ENCODE peak calls at places on chromosomes 6 and 20, in nine cellular contexts. One of them, this sample, is unnamed.

GRCh38 chr6:10641494-10641893 is 52.9 kb downstream of the C6orf52 start:
- DNase-seq in heart right ventricle: no peak
- DNase-seq in heart left ventricle: no peak
- DNase-seq in neural progenitor cell: peak; percentile 67
- DNase-seq in astrocyte: no peak
- DNase-seq in endothelial cell: no peak
- DNase-seq in breast epithelium: no peak
- DNase-seq in left lung: no peak
- DNase-seq in tibial artery: no peak
- DNase-seq in this sample: no peak

GRCh38 chr6:24879351-24879750 is 56.4 kb downstream of the RIPOR2 start:
- DNase-seq in heart left ventricle: no peak
- DNase-seq in neural progenitor cell: no peak
- DNase-seq in heart right ventricle: no peak
- DNase-seq in left lung: no peak
- DNase-seq in astrocyte: no peak
- DNase-seq in breast epithelium: no peak
- DNase-seq in endothelial cell: no peak
- DNase-seq in tibial artery: no peak
- DNase-seq in this sample: no peak

GRCh38 chr6:45209762-45210161 is 118.4 kb upstream of the RUNX2 start:
- DNase-seq in breast epithelium: no peak
- DNase-seq in astrocyte: no peak
- DNase-seq in neural progenitor cell: no peak
- DNase-seq in tibial artery: no peak
- DNase-seq in heart left ventricle: no peak
- DNase-seq in left lung: no peak
- DNase-seq in heart right ventricle: no peak
- DNase-seq in endothelial cell: no peak
- DNase-seq in this sample: no peak

GRCh38 chr6:145070791-145071190 is 664.5 kb downstream of the EPM2A start:
- DNase-seq in neural progenitor cell: no peak
- DNase-seq in heart left ventricle: no peak
- DNase-seq in breast epithelium: no peak
- DNase-seq in heart right ventricle: no peak
- DNase-seq in endothelial cell: no peak
- DNase-seq in astrocyte: peak; percentile 60
- DNase-seq in tibial artery: no peak
- DNase-seq in left lung: no peak
- DNase-seq in this sample: no peak

GRCh38 chr6:68724054-68724453 is 89.0 kb downstream of the ADGRB3 start:
- DNase-seq in heart left ventricle: no peak
- DNase-seq in endothelial cell: no peak
- DNase-seq in heart right ventricle: no peak
- DNase-seq in left lung: no peak
- DNase-seq in astrocyte: no peak
- DNase-seq in neural progenitor cell: no peak
- DNase-seq in tibial artery: no peak
- DNase-seq in breast epithelium: no peak
- DNase-seq in this sample: no peak

GRCh38 chr6:1624848-1625341 is 15.2 kb downstream of the FOXC1 start:
- DNase-seq in astrocyte: peak; percentile 36
- DNase-seq in neural progenitor cell: peak; percentile 60
- DNase-seq in tibial artery: peak; percentile 81
- DNase-seq in left lung: peak; percentile 40
- DNase-seq in heart right ventricle: peak; percentile 39
- DNase-seq in endothelial cell: peak; percentile 46
- DNase-seq in heart left ventricle: no peak
- DNase-seq in breast epithelium: no peak
- DNase-seq in this sample: no peak

GRCh38 chr6:56244528-56245253 is 2.7 kb downstream of the COL21A1 start:
- DNase-seq in neural progenitor cell: no peak
- DNase-seq in heart right ventricle: no peak
- DNase-seq in endothelial cell: no peak
- DNase-seq in astrocyte: no peak
- DNase-seq in left lung: no peak
- DNase-seq in breast epithelium: no peak
- DNase-seq in tibial artery: no peak
- DNase-seq in heart left ventricle: no peak
- DNase-seq in this sample: no peak

GRCh38 chr20:17109307-17109706 is 117.5 kb upstream of the PCSK2 start:
- DNase-seq in heart left ventricle: no peak
- DNase-seq in breast epithelium: no peak
- DNase-seq in neural progenitor cell: no peak
- DNase-seq in tibial artery: no peak
- DNase-seq in heart right ventricle: no peak
- DNase-seq in left lung: no peak
- DNase-seq in astrocyte: no peak
- DNase-seq in endothelial cell: no peak
- DNase-seq in this sample: no peak

GRCh38 chr6:135519343-135519742 is 21.8 kb upstream of the AHI1 start:
- DNase-seq in heart right ventricle: no peak
- DNase-seq in neural progenitor cell: no peak
- DNase-seq in heart left ventricle: no peak
- DNase-seq in endothelial cell: no peak
- DNase-seq in tibial artery: no peak
- DNase-seq in breast epithelium: no peak
- DNase-seq in astrocyte: no peak
- DNase-seq in left lung: no peak
- DNase-seq in this sample: no peak

GRCh38 chr6:21348462-21349195 is 244.9 kb upstream of the SOX4 start:
- DNase-seq in heart right ventricle: peak; percentile 19
- DNase-seq in tibial artery: no peak
- DNase-seq in neural progenitor cell: peak; percentile 29
- DNase-seq in endothelial cell: peak; percentile 4
- DNase-seq in astrocyte: peak; percentile 74
- DNase-seq in breast epithelium: no peak
- DNase-seq in left lung: peak; percentile 57
- DNase-seq in heart left ventricle: peak; percentile 64
- DNase-seq in this sample: no peak

GRCh38 chr20:14723614-14724013 is 386.2 kb upstream of the FLRT3 start:
- DNase-seq in neural progenitor cell: no peak
- DNase-seq in left lung: no peak
- DNase-seq in astrocyte: no peak
- DNase-seq in tibial artery: no peak
- DNase-seq in heart left ventricle: no peak
- DNase-seq in breast epithelium: no peak
- DNase-seq in endothelial cell: no peak
- DNase-seq in heart right ventricle: no peak
- DNase-seq in this sample: no peak

GRCh38 chr6:92008757-92009502 is 1410.4 kb downstream of the EPHA7 start:
- DNase-seq in tibial artery: no peak
- DNase-seq in left lung: no peak
- DNase-seq in breast epithelium: no peak
- DNase-seq in heart right ventricle: no peak
- DNase-seq in heart left ventricle: no peak
- DNase-seq in neural progenitor cell: no peak
- DNase-seq in endothelial cell: no peak
- DNase-seq in astrocyte: no peak
- DNase-seq in this sample: no peak

GRCh38 chr6:146028250-146028789 is 542 bp upstream of the GRM1 start:
- DNase-seq in astrocyte: peak; percentile 25
- DNase-seq in endothelial cell: peak; percentile 91
- DNase-seq in neural progenitor cell: peak; percentile 89
- DNase-seq in heart right ventricle: peak; percentile 70
- DNase-seq in left lung: peak; percentile 52
- DNase-seq in heart left ventricle: peak; percentile 76
- DNase-seq in breast epithelium: no peak
- DNase-seq in tibial artery: peak; percentile 67
- DNase-seq in this sample: peak; percentile 47

GRCh38 chr6:142693446-142693845 is 251.5 kb downstream of the HIVEP2 start:
- DNase-seq in endothelial cell: no peak
- DNase-seq in astrocyte: peak; percentile 73
- DNase-seq in heart right ventricle: no peak
- DNase-seq in left lung: no peak
- DNase-seq in breast epithelium: no peak
- DNase-seq in neural progenitor cell: no peak
- DNase-seq in tibial artery: no peak
- DNase-seq in heart left ventricle: no peak
- DNase-seq in this sample: no peak

GRCh38 chr6:159815410-159815809 is 15.3 kb downstream of the PNLDC1 start:
- DNase-seq in neural progenitor cell: no peak
- DNase-seq in endothelial cell: no peak
- DNase-seq in left lung: no peak
- DNase-seq in breast epithelium: no peak
- DNase-seq in heart right ventricle: no peak
- DNase-seq in astrocyte: no peak
- DNase-seq in heart left ventricle: no peak
- DNase-seq in tibial artery: peak; percentile 28
- DNase-seq in this sample: no peak

GRCh38 chr6:40907198-40907701 is 131.8 kb downstream of the UNC5CL start:
- DNase-seq in heart right ventricle: peak; percentile 33
- DNase-seq in heart left ventricle: no peak
- DNase-seq in astrocyte: peak; percentile 43
- DNase-seq in tibial artery: no peak
- DNase-seq in left lung: no peak
- DNase-seq in endothelial cell: no peak
- DNase-seq in breast epithelium: peak; percentile 79
- DNase-seq in neural progenitor cell: no peak
- DNase-seq in this sample: no peak

GRCh38 chr6:113464959-113465358 is 392.2 kb upstream of the MARCKS start:
- DNase-seq in breast epithelium: no peak
- DNase-seq in heart left ventricle: no peak
- DNase-seq in left lung: no peak
- DNase-seq in neural progenitor cell: no peak
- DNase-seq in astrocyte: peak; percentile 65
- DNase-seq in heart right ventricle: no peak
- DNase-seq in tibial artery: no peak
- DNase-seq in endothelial cell: no peak
- DNase-seq in this sample: no peak

GRCh38 chr20:7695622-7696021 is 244.6 kb downstream of the HAO1 start:
- DNase-seq in heart right ventricle: no peak
- DNase-seq in tibial artery: no peak
- DNase-seq in endothelial cell: no peak
- DNase-seq in breast epithelium: no peak
- DNase-seq in left lung: no peak
- DNase-seq in heart left ventricle: no peak
- DNase-seq in astrocyte: peak; percentile 94
- DNase-seq in neural progenitor cell: no peak
- DNase-seq in this sample: no peak

GRCh38 chr6:166957087-166957804 is 896 bp upstream of the RNASET2 start:
- DNase-seq in endothelial cell: no peak
- DNase-seq in heart right ventricle: peak; percentile 67
- DNase-seq in tibial artery: peak; percentile 77
- DNase-seq in left lung: peak; percentile 70
- DNase-seq in breast epithelium: no peak
- DNase-seq in heart left ventricle: peak; percentile 82
- DNase-seq in astrocyte: no peak
- DNase-seq in neural progenitor cell: peak; percentile 68
- DNase-seq in this sample: peak; percentile 76

GRCh38 chr20:59010995-59011873 is 4.2 kb upstream of the CTSZ start:
- DNase-seq in left lung: no peak
- DNase-seq in tibial artery: peak; percentile 68
- DNase-seq in heart left ventricle: no peak
- DNase-seq in astrocyte: peak; percentile 91
- DNase-seq in endothelial cell: peak; percentile 79
- DNase-seq in neural progenitor cell: peak; percentile 15
- DNase-seq in breast epithelium: peak; percentile 91
- DNase-seq in heart right ventricle: no peak
- DNase-seq in this sample: peak; percentile 60

GRCh38 chr6:105164418-105164817 is 15.4 kb downstream of the POPDC3 start:
- DNase-seq in breast epithelium: no peak
- DNase-seq in endothelial cell: no peak
- DNase-seq in astrocyte: peak; percentile 27
- DNase-seq in neural progenitor cell: no peak
- DNase-seq in left lung: no peak
- DNase-seq in tibial artery: no peak
- DNase-seq in heart left ventricle: no peak
- DNase-seq in heart right ventricle: no peak
- DNase-seq in this sample: no peak

GRCh38 chr6:161044335-161044734 is 52.8 kb downstream of the MAP3K4 start:
- DNase-seq in tibial artery: no peak
- DNase-seq in heart right ventricle: no peak
- DNase-seq in heart left ventricle: no peak
- DNase-seq in astrocyte: no peak
- DNase-seq in endothelial cell: no peak
- DNase-seq in left lung: no peak
- DNase-seq in neural progenitor cell: no peak
- DNase-seq in breast epithelium: no peak
- DNase-seq in this sample: no peak

GRCh38 chr6:2841264-2842138 is at the start of gene SERPINB1:
- DNase-seq in heart right ventricle: peak; percentile 92
- DNase-seq in heart left ventricle: peak; percentile 95
- DNase-seq in tibial artery: peak; percentile 93
- DNase-seq in left lung: peak; percentile 95
- DNase-seq in breast epithelium: peak; percentile 78
- DNase-seq in endothelial cell: peak; percentile 74
- DNase-seq in astrocyte: peak; percentile 90
- DNase-seq in neural progenitor cell: peak; percentile 93
- DNase-seq in this sample: peak; percentile 95
- TF ChIP-seq CTCF in heart right ventricle: no peak
- TF ChIP-seq CTCF in heart left ventricle: no peak
- TF ChIP-seq CTCF in tibial artery: no peak
- TF ChIP-seq CTCF in left lung: no peak
- TF ChIP-seq CTCF in breast epithelium: no peak
- TF ChIP-seq CTCF in endothelial cell: no peak
- TF ChIP-seq CTCF in astrocyte: no peak
- TF ChIP-seq CTCF in neural progenitor cell: peak; percentile 32
- TF ChIP-seq CTCF in this sample: no peak

GRCh38 chr20:53677447-53678314 is 84.0 kb upstream of the ZNF217 start:
- DNase-seq in astrocyte: peak; percentile 49
- DNase-seq in left lung: no peak
- DNase-seq in breast epithelium: no peak
- DNase-seq in neural progenitor cell: peak; percentile 39
- DNase-seq in endothelial cell: peak; percentile 37
- DNase-seq in heart left ventricle: no peak
- DNase-seq in tibial artery: no peak
- DNase-seq in heart right ventricle: no peak
- DNase-seq in this sample: peak; percentile 56
- TF ChIP-seq CTCF in astrocyte: no peak
- TF ChIP-seq CTCF in left lung: no peak
- TF ChIP-seq CTCF in breast epithelium: no peak
- TF ChIP-seq CTCF in neural progenitor cell: no peak
- TF ChIP-seq CTCF in endothelial cell: no peak
- TF ChIP-seq CTCF in heart left ventricle: no peak
- TF ChIP-seq CTCF in tibial artery: no peak
- TF ChIP-seq CTCF in heart right ventricle: no peak
- TF ChIP-seq CTCF in this sample: no peak

GRCh38 chr20:62641749-62642665 is at the start of gene SLCO4A1:
- DNase-seq in breast epithelium: peak; percentile 40
- DNase-seq in astrocyte: peak; percentile 23
- DNase-seq in tibial artery: peak; percentile 85
- DNase-seq in neural progenitor cell: peak; percentile 76
- DNase-seq in heart right ventricle: peak; percentile 86
- DNase-seq in endothelial cell: peak; percentile 39
- DNase-seq in left lung: peak; percentile 77
- DNase-seq in heart left ventricle: peak; percentile 92
- DNase-seq in this sample: peak; percentile 90
- TF ChIP-seq CTCF in breast epithelium: no peak
- TF ChIP-seq CTCF in astrocyte: no peak
- TF ChIP-seq CTCF in tibial artery: no peak
- TF ChIP-seq CTCF in neural progenitor cell: no peak
- TF ChIP-seq CTCF in heart right ventricle: no peak
- TF ChIP-seq CTCF in endothelial cell: peak; percentile 18
- TF ChIP-seq CTCF in left lung: no peak
- TF ChIP-seq CTCF in heart left ventricle: no peak
- TF ChIP-seq CTCF in this sample: no peak

DNA sequence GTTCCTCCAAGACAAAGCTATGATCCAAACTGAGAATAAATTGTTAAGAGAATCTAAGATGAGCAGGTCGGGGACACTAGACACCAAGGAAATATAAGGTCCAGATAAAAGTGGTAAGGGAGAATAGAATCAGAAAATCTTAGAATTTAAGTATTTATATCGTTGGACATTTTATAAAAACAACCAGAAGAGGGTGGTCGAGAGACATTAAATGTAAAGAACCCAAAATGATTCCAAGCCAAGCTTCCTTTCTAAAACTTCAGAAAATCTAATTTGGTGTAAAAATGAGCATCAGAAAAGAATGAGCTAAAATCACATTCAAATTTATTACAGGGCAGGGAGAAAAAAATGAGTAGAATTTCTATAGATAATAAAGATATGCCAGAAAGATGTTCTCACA is 97.8 kb upstream of the OGFRL1 start:
- DNase-seq in endothelial cell: no peak
- DNase-seq in heart left ventricle: no peak
- DNase-seq in astrocyte: no peak
- DNase-seq in neural progenitor cell: peak; percentile 13
- DNase-seq in heart right ventricle: no peak
- DNase-seq in tibial artery: no peak
- DNase-seq in left lung: no peak
- DNase-seq in breast epithelium: no peak
- DNase-seq in this sample: no peak
- TF ChIP-seq CTCF in endothelial cell: peak; percentile 40
- TF ChIP-seq CTCF in heart left ventricle: peak; percentile 40
- TF ChIP-seq CTCF in astrocyte: peak; percentile 30
- TF ChIP-seq CTCF in neural progenitor cell: peak; percentile 43
- TF ChIP-seq CTCF in heart right ventricle: peak; percentile 55
- TF ChIP-seq CTCF in tibial artery: peak; percentile 31
- TF ChIP-seq CTCF in left lung: no peak
- TF ChIP-seq CTCF in breast epithelium: no peak
- TF ChIP-seq CTCF in this sample: peak; percentile 47